ENCODE peak calls at places on chromosomes 5 and 9, in four cellular contexts. B is MM.1S; K is AG08396; U is activated CD8-positive, alpha-beta memory T cell treated with anti-CD3 and anti-CD28 coated beads, Interleukin-2, amount 10 ng/mL, durations not matched to agents 7 days and 5 days. I is an unnamed sample.

GRCh38 chr5:155625315-155625714 is 611.8 kb downstream of the KIF4B start:
- DNase-seq in B (no peak), K (no peak), U (no peak), I (no peak)

GRCh38 chr9:70481471-70481870 is 67.0 kb upstream of the KLF9 start:
- DNase-seq in K (no peak), U (no peak), B (no peak), I (no peak)

GRCh38 chr5:179166886-179167841 is 107.0 kb downstream of the ZNF354C start:
- DNase-seq in U (peak), K (peak), B (no peak), I (no peak)

GRCh38 chr5:122515709-122516431 is 203.8 kb downstream of the SNCAIP start:
- DNase-seq in B (peak), K (peak), U (no peak), I (no peak)

GRCh38 chr9:37002413-37003217 is 31.5 kb downstream of the PAX5 start:
- DNase-seq in B (no peak), U (no peak), K (no peak), I (no peak)

GRCh38 chr5:142540774-142541466 is 145.0 kb downstream of the FGF1 start:
- DNase-seq in B (no peak), K (peak), U (no peak), I (no peak)

GRCh38 chr5:32713396-32714381 is 2.6 kb downstream of the NPR3 start:
- DNase-seq in K (peak), U (no peak), B (no peak), I (peak)

GRCh38 chr5:120093178-120093577 is 370.9 kb upstream of the PRR16 start:
- DNase-seq in B (no peak), U (no peak), K (no peak), I (no peak)

GRCh38 chr9:99023831-99024230 is 80.1 kb downstream of the COL15A1 start:
- DNase-seq in U (no peak), B (no peak), K (no peak), I (no peak)

GRCh38 chr5:72785796-72786195 is 30.7 kb upstream of the TNPO1 start:
- DNase-seq in K (no peak), U (no peak), B (no peak), I (no peak)

GRCh38 chr9:115649991-115650472 is 503.6 kb upstream of the PAPPA start:
- DNase-seq in K (peak), B (no peak), U (no peak), I (no peak)

GRCh38 chr9:113657765-113658564 is 194.4 kb downstream of the RGS3 start:
- DNase-seq in B (peak), U (peak), K (peak), I (peak)

GRCh38 chr9:87122947-87123685 is 175.8 kb upstream of the GAS1 start:
- DNase-seq in B (no peak), U (no peak), K (peak), I (no peak)